ENCODE peak calls at places on chromosome 5, in four cellular contexts. G, B, L and K are unnamed samples.

GRCh38 chr5:177494356-177495195 is 2.8 kb downstream of the PDLIM7 start:
- DNase-seq in B (no peak), G (peak; percentile 53), L (peak; percentile 89), K (no peak)

GRCh38 chr5:94632024-94632423 is 13.6 kb downstream of the SLF1 start:
- DNase-seq in L (no peak), B (no peak), G (no peak), K (no peak)

GRCh38 chr5:88940712-88941111 is 57.7 kb upstream of the MEF2C start:
- DNase-seq in L (no peak), G (no peak), B (no peak), K (no peak)

GRCh38 chr5:56910123-56910951 is 941 bp downstream of the SETD9 start:
- DNase-seq in G (no peak), B (no peak), L (no peak), K (no peak)

GRCh38 chr5:136750507-136750906 is 385.2 kb upstream of the TRPC7 start:
- DNase-seq in B (no peak), G (no peak), L (no peak), K (no peak)

GRCh38 chr5:168076561-168076991 is 214.9 kb upstream of the WWC1 start:
- DNase-seq in G (no peak), L (no peak), B (no peak), K (no peak)

GRCh38 chr5:110351451-110351850 is 375.0 kb downstream of the TMEM232 start:
- DNase-seq in L (no peak), B (no peak), G (no peak), K (no peak)

GRCh38 chr5:29845206-29845605 is 1348.3 kb upstream of the CDH6 start:
- DNase-seq in G (no peak), L (no peak), B (no peak), K (no peak)

GRCh38 chr5:175517824-175518450 is 39.6 kb downstream of the SFXN1 start:
- DNase-seq in L (peak; percentile 73), G (no peak), B (peak; percentile 73), K (no peak)

GRCh38 chr5:8907168-8907868 is 638.6 kb downstream of the SEMA5A start:
- DNase-seq in B (no peak), G (no peak), L (peak; percentile 87), K (no peak)

GRCh38 chr5:30501065-30501464 is 692.4 kb upstream of the CDH6 start:
- DNase-seq in G (no peak), B (no peak), L (no peak), K (no peak)

GRCh38 chr5:68409259-68409658 is 193.7 kb downstream of the PIK3R1 start:
- DNase-seq in G (no peak), L (peak; percentile 77), B (no peak), K (no peak)

GRCh38 chr5:154157483-154158378 is 32.8 kb upstream of the GALNT10 start:
- DNase-seq in L (no peak), G (no peak), B (no peak), K (no peak)

GRCh38 chr5:157280511-157280910 is 14.6 kb downstream of the CYFIP2 start:
- DNase-seq in B (no peak), L (no peak), G (no peak), K (no peak)

GRCh38 chr5:159497221-159497620 is 166.9 kb upstream of the IL12B start:
- DNase-seq in G (no peak), B (no peak), L (no peak), K (no peak)

GRCh38 chr5:67773439-67773988 is 442.0 kb upstream of the PIK3R1 start:
- DNase-seq in G (no peak), B (no peak), L (peak; percentile 88), K (peak; percentile 37)

GRCh38 chr5:178398856-178399722 is 166.5 kb upstream of the PHYKPL start:
- DNase-seq in B (no peak), L (no peak), G (no peak), K (no peak)

GRCh38 chr5:147568710-147569109 is 58.8 kb upstream of the DPYSL3 start:
- DNase-seq in L (no peak), B (no peak), G (no peak), K (no peak)

GRCh38 chr5:138936225-138936967 is 61.3 kb upstream of the LRRTM2 start:
- DNase-seq in G (no peak), L (no peak), B (no peak), K (no peak)

GRCh38 chr5:179182601-179183000 is 122.4 kb downstream of the ZNF354C start:
- DNase-seq in G (no peak), L (no peak), B (no peak), K (no peak)